ENCODE peak calls at places on chromosomes 4 and X, in five cellular contexts. J is AG04449, P is astrocyte of the cerebellum, Q is A549, F is endothelial cell of umbilical vein. B is an unnamed sample.

GRCh38 chr4:125520258-125520990 is 205.7 kb downstream of the FAT4 start:
- DNase-seq in F (peak), Q (no peak), J (no peak), P (no peak), B (peak)

GRCh38 chrX:68834371-68835103 is 5.7 kb downstream of the EFNB1 start:
- DNase-seq in F (no peak), P (no peak), J (no peak), Q (no peak), B (no peak)

GRCh38 chr4:79682801-79683217 is 274.8 kb upstream of the GK2 start:
- DNase-seq in J (no peak), F (no peak), Q (no peak), P (peak), B (no peak)

GRCh38 chrX:74293343-74293946 is 10.5 kb upstream of the ZCCHC13 start:
- DNase-seq in J (peak), P (peak), Q (peak), F (peak), B (no peak)

GRCh38 chr4:156888762-156889161 is 82.8 kb downstream of the PDGFC start:
- DNase-seq in P (peak), F (no peak), Q (no peak), J (peak), B (no peak)

GRCh38 chr4:73871911-73872310 is 2.7 kb downstream of the CXCL1 start:
- DNase-seq in J (no peak), F (peak), P (no peak), Q (no peak), B (no peak)

GRCh38 chr4:8278421-8279287 is 9.1 kb downstream of the HTRA3 start:
- DNase-seq in J (no peak), Q (no peak), F (peak), P (peak), B (no peak)

GRCh38 chr4:47525154-47525819 is 40.2 kb downstream of the ATP10D start:
- DNase-seq in F (peak), Q (peak), P (peak), J (peak), B (peak)

GRCh38 chrX:154525606-154526490 is 9.8 kb upstream of the FAM3A start:
- DNase-seq in Q (peak), F (no peak), P (no peak), J (no peak), B (no peak)

GRCh38 chrX:84907324-84907946 is 96.2 kb upstream of the APOOL start:
- DNase-seq in F (peak), P (no peak), Q (peak), J (no peak), B (no peak)

GRCh38 chr4:37634180-37634579 is 52.0 kb downstream of the RELL1 start:
- DNase-seq in Q (no peak), F (no peak), P (no peak), J (no peak), B (no peak)

GRCh38 chr4:110055014-110055768 is 142.5 kb downstream of the EGF start:
- DNase-seq in Q (no peak), F (no peak), P (no peak), J (no peak), B (no peak)

GRCh38 chrX:138908577-138908976 is 197.1 kb upstream of the FGF13 start:
- DNase-seq in P (no peak), F (no peak), J (no peak), Q (no peak), B (no peak)

GRCh38 chr4:40923326-40924095 is 173.8 kb downstream of the NSUN7 start:
- DNase-seq in Q (no peak), F (peak), P (no peak), J (no peak), B (no peak)

GRCh38 chrX:151974336-151975227 is at the start of gene GABRE:
- DNase-seq in P (no peak), Q (peak), J (no peak), F (peak), B (no peak)

GRCh38 chr4:98185279-98185678 is 42.0 kb upstream of the STPG2 start:
- DNase-seq in J (no peak), P (no peak), F (no peak), Q (no peak), B (no peak)

GRCh38 chrX:71671043-71671829 is 3.9 kb downstream of the LOC101059915 start:
- DNase-seq in F (no peak), Q (no peak), P (no peak), J (no peak), B (no peak)

GRCh38 chrX:14032383-14032782 is 2.7 kb upstream of the GEMIN8 start:
- DNase-seq in Q (peak), F (peak), J (no peak), P (peak), B (no peak)

GRCh38 chr4:133775881-133776280 is 425.7 kb downstream of the PABPC4L start:
- DNase-seq in P (no peak), J (no peak), F (no peak), Q (no peak), B (no peak)

GRCh38 chrX:9862525-9862924 is 76.3 kb downstream of the SHROOM2 start:
- DNase-seq in F (no peak), Q (peak), J (no peak), P (no peak), B (no peak)

GRCh38 chr4:94468093-94468492 is 16.4 kb downstream of the PDLIM5 start:
- DNase-seq in Q (no peak), J (no peak), F (no peak), P (no peak), B (no peak)

GRCh38 chrX:15973299-15973698 is 118.7 kb upstream of the AP1S2 start:
- DNase-seq in P (no peak), F (peak), Q (peak), J (no peak), B (peak)

GRCh38 chr4:153156263-153156662 is 48.0 kb upstream of the TRIM2 start:
- DNase-seq in Q (no peak), F (no peak), J (no peak), P (no peak), B (no peak)

GRCh38 chr4:168643083-168643795 is 146.4 kb downstream of the PALLD start:
- DNase-seq in F (peak), Q (no peak), P (no peak), J (no peak), B (no peak)
- H3K4me3 ChIP-seq in F (no peak), Q (no peak), P (no peak), J (no peak), B (no peak)

GRCh38 chrX:112048707-112049106 is 33.9 kb downstream of the TRPC5 start:
- DNase-seq in J (no peak), F (no peak), Q (no peak), P (no peak), B (no peak)

DNA sequence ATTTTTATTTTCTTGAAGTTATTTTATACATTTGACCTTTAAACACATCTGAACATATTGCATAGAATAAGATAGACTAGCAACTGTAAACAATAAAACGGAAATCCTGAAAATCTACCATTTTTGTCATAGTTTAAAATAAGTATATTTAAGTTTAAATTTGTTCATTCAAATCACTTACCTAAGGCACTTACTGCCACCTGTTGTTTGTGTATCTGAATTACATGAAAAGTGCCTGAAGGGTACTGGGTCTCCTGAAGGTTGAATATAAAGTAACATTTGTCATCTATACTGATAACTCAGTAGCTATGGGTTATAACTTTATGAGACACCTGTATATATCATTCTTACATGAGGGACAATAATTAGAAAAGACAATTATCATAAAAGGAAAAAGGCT is 38.6 kb downstream of the TRPC5 start:
- DNase-seq in F (no peak), Q (peak), P (no peak), J (no peak), B (no peak)
- TF ChIP-seq CTCF in F (no peak), Q (peak), P (no peak), J (no peak), B (no peak)

DNA sequence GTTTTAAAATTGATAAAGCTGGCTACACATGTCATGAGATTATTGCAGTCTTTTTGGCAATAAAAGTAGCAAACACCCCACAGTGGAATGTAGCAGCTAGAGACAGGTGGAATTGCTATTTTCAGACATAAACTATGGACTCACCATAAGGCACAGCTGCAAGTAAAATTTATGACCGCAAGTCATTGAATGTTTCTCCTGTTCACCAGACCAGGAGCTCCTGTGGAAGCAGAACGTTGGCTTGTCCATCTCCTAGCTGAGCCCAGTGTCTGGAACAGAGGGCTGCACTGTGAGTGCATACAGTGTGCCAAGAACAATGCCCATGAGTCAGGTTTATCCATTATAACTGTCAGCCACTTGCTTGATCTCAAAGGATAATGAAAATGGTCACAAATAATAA is 538.2 kb downstream of the INPP4B start:
- DNase-seq in F (no peak), P (no peak), Q (no peak), J (no peak), B (no peak)
- H3K4me3 ChIP-seq in F (no peak), P (no peak), Q (no peak), J (no peak), B (no peak)

GRCh38 chr4:100799767-100800539 is 282.1 kb upstream of the EMCN start:
- DNase-seq in Q (no peak), J (no peak), F (no peak), P (no peak), B (no peak)

GRCh38 chr4:100803751-100804150 is 285.9 kb upstream of the EMCN start:
- DNase-seq in P (no peak), F (no peak), Q (no peak), J (no peak), B (no peak)

GRCh38 chr4:100811046-100811445 is 293.2 kb upstream of the EMCN start:
- DNase-seq in Q (no peak), F (no peak), P (no peak), J (no peak), B (no peak)

GRCh38 chr4:100806988-100807387 is 289.2 kb upstream of the EMCN start:
- DNase-seq in J (no peak), F (no peak), P (no peak), Q (no peak), B (no peak)

DNA sequence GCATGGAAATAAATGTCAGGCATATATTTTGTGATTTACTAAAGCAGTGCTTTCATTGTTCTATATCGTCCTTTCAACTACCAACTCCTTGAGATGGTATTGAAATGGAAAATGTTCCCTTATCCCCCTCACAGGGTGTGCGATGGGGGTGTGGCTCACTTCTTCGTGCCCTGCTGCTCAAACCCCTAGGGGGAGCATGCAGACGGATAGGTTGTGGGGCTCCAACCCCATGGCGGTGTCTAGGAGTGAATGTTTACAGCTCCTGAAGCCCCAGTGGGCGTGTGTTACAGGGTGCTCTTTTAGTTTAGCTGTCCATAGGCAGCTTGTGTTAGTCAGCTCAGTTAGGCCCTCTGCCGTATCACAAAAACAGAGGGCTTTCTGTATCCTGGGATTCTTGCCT is 287.7 kb upstream of the EMCN start:
- DNase-seq in F (no peak), Q (no peak), J (no peak), P (no peak), B (no peak)
- TF ChIP-seq CTCF in F (no peak), Q (no peak), J (no peak), P (no peak), B (no peak)

GRCh38 chr4:175971393-175972179 is 94.1 kb upstream of the WDR17 start:
- DNase-seq in P (peak), F (no peak), J (no peak), Q (no peak), B (no peak)
- H3K4me3 ChIP-seq in P (peak), F (no peak), J (no peak), Q (no peak), B (no peak)

DNA sequence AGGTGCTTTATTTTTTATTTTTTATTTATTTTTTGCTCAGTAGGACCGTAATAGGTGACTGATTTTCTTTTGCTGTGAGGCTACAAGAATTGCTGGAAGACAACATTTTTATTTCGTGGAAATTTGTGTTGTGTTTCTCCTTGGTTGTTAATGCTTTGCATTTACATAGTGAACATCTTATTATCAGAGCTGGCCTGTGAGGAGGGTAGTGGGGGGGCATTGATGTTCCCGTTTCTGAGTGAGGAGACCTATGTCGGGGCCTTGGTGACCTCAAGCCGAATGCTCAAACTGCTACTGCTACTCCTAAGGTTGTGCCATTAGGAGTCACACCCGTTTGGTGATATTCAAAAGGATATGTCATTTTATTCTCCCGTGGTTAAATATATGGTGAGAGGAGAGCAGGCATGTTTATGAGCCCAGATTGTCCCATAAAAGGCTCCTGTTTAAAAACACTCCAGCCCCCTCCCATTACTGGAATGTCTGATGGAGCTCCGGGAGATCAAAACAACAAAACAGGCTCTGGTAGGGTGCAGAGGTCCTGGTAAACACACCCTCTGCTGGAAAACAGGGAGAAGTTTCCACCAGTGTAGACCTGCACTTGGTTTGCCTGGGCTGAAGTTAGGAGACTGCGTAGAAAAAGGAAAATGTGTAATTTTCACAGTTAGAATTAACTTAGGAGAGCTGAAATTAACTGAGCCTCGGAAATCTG is 5.6 kb downstream of the PDGFRA start:
- DNase-seq in F (no peak), J (no peak), Q (no peak), P (no peak), B (no peak)
- TF ChIP-seq CTCF in F (no peak), J (peak), Q (no peak), P (peak), B (no peak)

GRCh38 chr4:39353478-39354177 is 12.5 kb downstream of the RFC1 start:
- DNase-seq in F (peak), P (no peak), J (no peak), Q (peak), B (peak)
- H3K4me3 ChIP-seq in F (peak), P (no peak), J (peak), Q (peak), B (peak)

DNA sequence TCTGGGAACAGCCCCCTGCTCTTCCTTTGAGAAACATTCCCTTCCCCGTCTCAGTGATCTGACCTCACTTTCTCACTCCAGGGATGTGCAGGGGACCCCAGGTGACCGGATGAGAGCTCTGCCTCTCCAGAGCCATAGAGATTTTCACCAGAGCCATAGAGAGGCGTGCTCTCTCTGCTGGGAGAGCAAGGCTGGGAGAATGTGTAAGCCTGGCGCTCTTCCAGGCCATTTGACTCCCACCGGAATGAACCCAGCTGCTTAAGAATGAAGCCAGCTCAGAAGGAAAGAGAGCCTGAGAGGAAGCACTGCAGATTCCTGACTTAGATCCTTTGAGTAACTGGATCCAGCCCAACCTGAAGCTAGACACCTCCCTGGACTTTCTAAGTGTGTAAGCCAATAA is 106.4 kb downstream of the DHX15 start:
- DNase-seq in J (no peak), P (peak), Q (no peak), F (peak), B (peak)
- TF ChIP-seq CTCF in J (no peak), P (no peak), Q (no peak), F (no peak), B (no peak)

GRCh38 chr4:168154546-168155277 is 62.4 kb downstream of the ANXA10 start:
- DNase-seq in J (no peak), P (no peak), F (no peak), Q (no peak), B (no peak)

GRCh38 chr4:168150651-168151050 is 58.3 kb downstream of the ANXA10 start:
- DNase-seq in P (peak), Q (no peak), F (no peak), J (no peak), B (no peak)

GRCh38 chr4:168151313-168151712 is 59.0 kb downstream of the ANXA10 start:
- DNase-seq in F (no peak), J (no peak), Q (no peak), P (no peak), B (no peak)

GRCh38 chr4:168153596-168154440 is 61.5 kb downstream of the ANXA10 start:
- DNase-seq in Q (peak), F (peak), P (peak), J (no peak), B (peak)

DNA sequence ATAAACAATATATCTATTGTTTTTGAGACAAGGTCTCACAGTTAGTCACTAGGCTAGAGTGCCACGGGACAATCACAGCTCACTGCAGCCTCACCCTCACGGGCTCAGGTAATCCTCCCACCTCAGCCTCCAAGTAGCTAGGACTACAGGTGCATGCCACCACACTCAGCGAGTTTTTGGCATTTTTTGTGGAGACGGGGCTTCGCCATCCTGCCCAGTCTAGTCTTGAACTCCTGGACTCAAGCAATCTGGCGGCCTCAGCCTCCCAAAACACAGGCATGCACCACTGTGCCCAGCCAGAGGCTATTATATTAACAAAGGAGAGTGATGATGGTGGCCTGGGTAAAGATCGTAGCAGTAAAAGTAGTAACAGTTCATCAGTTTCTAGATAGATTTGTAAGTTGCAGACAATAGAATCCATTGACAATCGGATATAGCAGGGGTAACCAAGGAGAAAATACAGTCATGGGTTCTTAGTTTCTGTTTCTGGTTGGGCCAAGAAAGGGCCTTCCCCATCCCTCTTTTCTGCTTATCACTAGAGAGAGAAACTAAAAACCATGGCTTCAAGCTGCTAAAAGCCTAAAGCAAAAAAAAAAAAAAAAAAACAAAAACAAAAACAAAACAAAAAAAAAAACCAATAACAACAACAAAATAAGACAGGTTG is 60.6 kb downstream of the ANXA10 start:
- DNase-seq in Q (no peak), J (no peak), F (no peak), P (no peak), B (no peak)
- H3K4me3 ChIP-seq in Q (no peak), J (no peak), F (peak), P (no peak), B (no peak)